ENCODE peak calls at places on chromosomes 5 and 9, in six cellular contexts. V, X, Y, Z, L and E are unnamed samples.

GRCh38 chr5:149364719-149365118 is 6.9 kb downstream of the PCYOX1L start:
- DNase-seq in Y (no peak), X (no peak), V (no peak), L (no peak), Z (no peak), E (no peak)

GRCh38 chr5:73450672-73451217 is 2.2 kb upstream of the FOXD1 start:
- DNase-seq in V (no peak), X (no peak), Z (peak; percentile 39), Y (no peak), L (peak; percentile 40), E (no peak)

GRCh38 chr5:141957367-141957993 is 522 bp downstream of the PCDH12 start:
- DNase-seq in Y (no peak), L (peak; percentile 34), V (no peak), X (no peak), Z (no peak), E (no peak)

GRCh38 chr5:1016036-1016435 is 7.4 kb downstream of the NKD2 start:
- DNase-seq in Y (no peak), X (peak; percentile 51), Z (no peak), V (no peak), L (no peak), E (peak; percentile 65)

GRCh38 chr5:76403963-76404693 is 1.0 kb downstream of the IQGAP2 start:
- DNase-seq in V (peak; percentile 58), Z (peak; percentile 71), Y (peak; percentile 86), L (peak; percentile 87), X (peak; percentile 84), E (peak; percentile 34)

GRCh38 chr5:88882321-88883038 is 504 bp downstream of the MEF2C start:
- DNase-seq in X (no peak), Z (peak; percentile 22), L (no peak), Y (peak; percentile 32), V (no peak), E (no peak)

GRCh38 chr9:117782931-117783788 is 79.0 kb downstream of the TLR4 start:
- DNase-seq in X (peak; percentile 27), L (peak; percentile 52), Y (peak; percentile 79), Z (peak; percentile 82), V (peak; percentile 11), E (peak; percentile 67)

GRCh38 chr5:91288517-91288916 is 94.6 kb downstream of the ARRDC3 start:
- DNase-seq in X (no peak), V (no peak), Y (no peak), L (no peak), Z (peak; percentile 72), E (no peak)

GRCh38 chr9:90423661-90424193 is 218.9 kb downstream of the DIRAS2 start:
- DNase-seq in Z (no peak), L (no peak), X (no peak), V (no peak), Y (no peak), E (no peak)

GRCh38 chr9:87381050-87381711 is 116.5 kb upstream of the DAPK1 start:
- DNase-seq in L (no peak), Z (no peak), Y (no peak), X (no peak), V (no peak), E (no peak)

GRCh38 chr9:14096182-14096922 is 217.6 kb downstream of the NFIB start:
- DNase-seq in X (peak; percentile 39), Y (no peak), V (no peak), Z (peak; percentile 90), L (peak; percentile 30), E (peak; percentile 40)

GRCh38 chr5:149030838-149031397 is 31.9 kb downstream of the SH3TC2 start:
- DNase-seq in X (no peak), L (peak; percentile 8), Z (no peak), V (no peak), Y (no peak), E (no peak)